ENCODE peak calls at places on chromosomes 13 and 19, in ten cellular contexts. One of them, this sample, is unnamed.

GRCh38 chr19:45069056-45069455 is 7.2 kb downstream of the ZNF296 start:
- DNase-seq in CD4-positive, alpha-beta memory T cell: no peak
- DNase-seq in lung: no peak
- DNase-seq in tibial nerve: no peak
- DNase-seq in Peyer's patch: no peak
- DNase-seq in mesenchymal stem cell: peak
- DNase-seq in upper lobe of right lung: no peak
- DNase-seq in cardiac muscle cell: no peak
- DNase-seq in kidney epithelial cell: no peak
- DNase-seq in lower leg skin: no peak
- DNase-seq in this sample: no peak

GRCh38 chr19:956747-957451 is 27.2 kb upstream of the WDR18 start:
- DNase-seq in upper lobe of right lung: no peak
- DNase-seq in lung: no peak
- DNase-seq in tibial nerve: no peak
- DNase-seq in cardiac muscle cell: peak
- DNase-seq in CD4-positive, alpha-beta memory T cell: no peak
- DNase-seq in kidney epithelial cell: no peak
- DNase-seq in mesenchymal stem cell: peak
- DNase-seq in lower leg skin: no peak
- DNase-seq in Peyer's patch: no peak
- DNase-seq in this sample: no peak

GRCh38 chr13:39347926-39348901 is 254.8 kb downstream of the LHFPL6 start:
- DNase-seq in Peyer's patch: no peak
- DNase-seq in mesenchymal stem cell: no peak
- DNase-seq in upper lobe of right lung: no peak
- DNase-seq in CD4-positive, alpha-beta memory T cell: no peak
- DNase-seq in kidney epithelial cell: no peak
- DNase-seq in lung: no peak
- DNase-seq in cardiac muscle cell: peak
- DNase-seq in tibial nerve: no peak
- DNase-seq in lower leg skin: no peak
- DNase-seq in this sample: no peak

GRCh38 chr13:108426893-108427292 is 157.4 kb downstream of the TNFSF13B start:
- DNase-seq in mesenchymal stem cell: peak
- DNase-seq in kidney epithelial cell: no peak
- DNase-seq in lung: no peak
- DNase-seq in upper lobe of right lung: no peak
- DNase-seq in lower leg skin: no peak
- DNase-seq in tibial nerve: no peak
- DNase-seq in cardiac muscle cell: no peak
- DNase-seq in Peyer's patch: no peak
- DNase-seq in CD4-positive, alpha-beta memory T cell: no peak
- DNase-seq in this sample: no peak

GRCh38 chr13:109704771-109705628 is 81.4 kb downstream of the IRS2 start:
- DNase-seq in CD4-positive, alpha-beta memory T cell: no peak
- DNase-seq in Peyer's patch: peak
- DNase-seq in mesenchymal stem cell: no peak
- DNase-seq in cardiac muscle cell: no peak
- DNase-seq in lower leg skin: peak
- DNase-seq in tibial nerve: no peak
- DNase-seq in upper lobe of right lung: peak
- DNase-seq in kidney epithelial cell: no peak
- DNase-seq in lung: peak
- DNase-seq in this sample: no peak

GRCh38 chr13:28002886-28003698 is 14.6 kb upstream of the URAD start:
- DNase-seq in mesenchymal stem cell: no peak
- DNase-seq in upper lobe of right lung: no peak
- DNase-seq in tibial nerve: no peak
- DNase-seq in Peyer's patch: no peak
- DNase-seq in lung: no peak
- DNase-seq in cardiac muscle cell: no peak
- DNase-seq in kidney epithelial cell: no peak
- DNase-seq in lower leg skin: peak
- DNase-seq in CD4-positive, alpha-beta memory T cell: no peak
- DNase-seq in this sample: no peak

GRCh38 chr19:23762884-23763711 is 4.4 kb upstream of the ZNF681 start:
- DNase-seq in kidney epithelial cell: peak
- DNase-seq in Peyer's patch: peak
- DNase-seq in upper lobe of right lung: peak
- DNase-seq in mesenchymal stem cell: peak
- DNase-seq in lower leg skin: peak
- DNase-seq in tibial nerve: peak
- DNase-seq in lung: peak
- DNase-seq in CD4-positive, alpha-beta memory T cell: peak
- DNase-seq in cardiac muscle cell: peak
- DNase-seq in this sample: no peak

GRCh38 chr13:61777902-61778301 is 362.3 kb upstream of the PCDH20 start:
- DNase-seq in lower leg skin: no peak
- DNase-seq in Peyer's patch: no peak
- DNase-seq in tibial nerve: no peak
- DNase-seq in kidney epithelial cell: no peak
- DNase-seq in cardiac muscle cell: no peak
- DNase-seq in lung: no peak
- DNase-seq in mesenchymal stem cell: no peak
- DNase-seq in CD4-positive, alpha-beta memory T cell: no peak
- DNase-seq in upper lobe of right lung: no peak
- DNase-seq in this sample: peak

GRCh38 chr19:39946532-39946931 is 12.1 kb upstream of the FCGBP start:
- DNase-seq in tibial nerve: no peak
- DNase-seq in mesenchymal stem cell: no peak
- DNase-seq in CD4-positive, alpha-beta memory T cell: no peak
- DNase-seq in lung: no peak
- DNase-seq in Peyer's patch: no peak
- DNase-seq in lower leg skin: no peak
- DNase-seq in upper lobe of right lung: no peak
- DNase-seq in kidney epithelial cell: peak
- DNase-seq in cardiac muscle cell: no peak
- DNase-seq in this sample: no peak

GRCh38 chr19:39951686-39952085 is 17.3 kb upstream of the FCGBP start:
- DNase-seq in CD4-positive, alpha-beta memory T cell: no peak
- DNase-seq in cardiac muscle cell: no peak
- DNase-seq in lung: no peak
- DNase-seq in Peyer's patch: no peak
- DNase-seq in kidney epithelial cell: no peak
- DNase-seq in tibial nerve: no peak
- DNase-seq in lower leg skin: no peak
- DNase-seq in upper lobe of right lung: no peak
- DNase-seq in mesenchymal stem cell: peak
- DNase-seq in this sample: peak

GRCh38 chr19:39953915-39954314 is 17.1 kb upstream of the PSMC4 start:
- DNase-seq in tibial nerve: no peak
- DNase-seq in kidney epithelial cell: no peak
- DNase-seq in mesenchymal stem cell: no peak
- DNase-seq in Peyer's patch: no peak
- DNase-seq in cardiac muscle cell: no peak
- DNase-seq in CD4-positive, alpha-beta memory T cell: no peak
- DNase-seq in lower leg skin: no peak
- DNase-seq in lung: no peak
- DNase-seq in upper lobe of right lung: no peak
- DNase-seq in this sample: no peak

GRCh38 chr19:39951065-39951650 is 16.7 kb upstream of the FCGBP start:
- DNase-seq in CD4-positive, alpha-beta memory T cell: no peak
- DNase-seq in tibial nerve: no peak
- DNase-seq in lower leg skin: no peak
- DNase-seq in cardiac muscle cell: no peak
- DNase-seq in mesenchymal stem cell: no peak
- DNase-seq in kidney epithelial cell: no peak
- DNase-seq in lung: no peak
- DNase-seq in Peyer's patch: no peak
- DNase-seq in upper lobe of right lung: no peak
- DNase-seq in this sample: no peak

DNA sequence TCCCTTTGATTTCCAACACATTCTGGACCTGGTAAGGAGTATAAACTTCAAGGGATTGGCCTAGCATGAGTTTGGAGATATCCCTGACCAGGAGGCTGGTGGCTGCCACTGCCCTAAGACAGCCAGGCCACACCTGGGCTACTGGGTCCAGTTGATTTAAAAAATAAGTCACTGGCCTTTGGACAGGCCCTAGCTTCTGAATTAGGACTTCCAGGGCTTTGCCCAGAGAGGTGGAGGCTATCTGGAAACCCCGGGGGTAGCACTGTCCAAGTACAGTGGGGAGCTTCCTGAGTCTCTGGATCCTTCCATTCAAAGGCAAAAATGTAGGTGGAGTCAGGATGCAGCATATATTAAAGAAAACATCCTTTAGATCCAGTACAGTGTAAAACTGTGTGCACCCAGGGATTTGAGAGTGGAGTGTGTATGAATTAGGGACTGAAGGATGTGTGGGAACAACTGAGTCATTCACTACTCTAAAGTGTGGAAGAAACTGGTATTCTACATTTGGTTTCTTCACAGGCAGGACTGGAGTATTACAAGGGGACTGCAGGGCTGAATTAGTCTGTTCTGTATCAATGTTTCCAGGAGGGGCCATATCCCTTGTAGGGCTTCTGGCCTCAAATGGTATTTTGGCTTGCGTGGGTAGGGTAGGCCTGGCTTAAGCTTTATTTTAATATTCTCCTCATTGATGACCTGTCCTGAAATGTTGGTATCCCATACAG is 14.8 kb upstream of the FCGBP start:
- DNase-seq in upper lobe of right lung: no peak
- DNase-seq in cardiac muscle cell: no peak
- DNase-seq in CD4-positive, alpha-beta memory T cell: no peak
- DNase-seq in mesenchymal stem cell: no peak
- DNase-seq in lower leg skin: no peak
- DNase-seq in Peyer's patch: no peak
- DNase-seq in kidney epithelial cell: no peak
- DNase-seq in tibial nerve: no peak
- DNase-seq in lung: peak
- DNase-seq in this sample: no peak
- H3K4me3 ChIP-seq in upper lobe of right lung: no peak
- H3K4me3 ChIP-seq in cardiac muscle cell: no peak
- H3K4me3 ChIP-seq in CD4-positive, alpha-beta memory T cell: no peak
- H3K4me3 ChIP-seq in mesenchymal stem cell: no peak
- H3K4me3 ChIP-seq in lower leg skin: no peak
- H3K4me3 ChIP-seq in Peyer's patch: no peak
- H3K4me3 ChIP-seq in kidney epithelial cell: no peak
- H3K4me3 ChIP-seq in tibial nerve: no peak
- H3K4me3 ChIP-seq in lung: no peak
- H3K4me3 ChIP-seq in this sample: no peak

GRCh38 chr19:6227156-6227940 is 52.4 kb downstream of the MLLT1 start:
- DNase-seq in upper lobe of right lung: no peak
- DNase-seq in lung: no peak
- DNase-seq in CD4-positive, alpha-beta memory T cell: no peak
- DNase-seq in lower leg skin: no peak
- DNase-seq in Peyer's patch: no peak
- DNase-seq in cardiac muscle cell: no peak
- DNase-seq in mesenchymal stem cell: no peak
- DNase-seq in tibial nerve: no peak
- DNase-seq in kidney epithelial cell: no peak
- DNase-seq in this sample: no peak

GRCh38 chr19:6229951-6230712 is 49.6 kb downstream of the MLLT1 start:
- DNase-seq in mesenchymal stem cell: no peak
- DNase-seq in cardiac muscle cell: no peak
- DNase-seq in lower leg skin: no peak
- DNase-seq in CD4-positive, alpha-beta memory T cell: no peak
- DNase-seq in upper lobe of right lung: peak
- DNase-seq in tibial nerve: no peak
- DNase-seq in kidney epithelial cell: no peak
- DNase-seq in Peyer's patch: no peak
- DNase-seq in lung: no peak
- DNase-seq in this sample: no peak

GRCh38 chr19:6227941-6228325 is 51.8 kb downstream of the MLLT1 start:
- DNase-seq in CD4-positive, alpha-beta memory T cell: no peak
- DNase-seq in upper lobe of right lung: no peak
- DNase-seq in Peyer's patch: no peak
- DNase-seq in kidney epithelial cell: no peak
- DNase-seq in tibial nerve: no peak
- DNase-seq in lung: no peak
- DNase-seq in lower leg skin: no peak
- DNase-seq in cardiac muscle cell: no peak
- DNase-seq in mesenchymal stem cell: no peak
- DNase-seq in this sample: no peak

GRCh38 chr19:6229216-6229913 is 50.4 kb downstream of the MLLT1 start:
- DNase-seq in lower leg skin: no peak
- DNase-seq in cardiac muscle cell: no peak
- DNase-seq in kidney epithelial cell: no peak
- DNase-seq in CD4-positive, alpha-beta memory T cell: no peak
- DNase-seq in upper lobe of right lung: peak
- DNase-seq in mesenchymal stem cell: no peak
- DNase-seq in tibial nerve: no peak
- DNase-seq in Peyer's patch: no peak
- DNase-seq in lung: no peak
- DNase-seq in this sample: no peak

DNA sequence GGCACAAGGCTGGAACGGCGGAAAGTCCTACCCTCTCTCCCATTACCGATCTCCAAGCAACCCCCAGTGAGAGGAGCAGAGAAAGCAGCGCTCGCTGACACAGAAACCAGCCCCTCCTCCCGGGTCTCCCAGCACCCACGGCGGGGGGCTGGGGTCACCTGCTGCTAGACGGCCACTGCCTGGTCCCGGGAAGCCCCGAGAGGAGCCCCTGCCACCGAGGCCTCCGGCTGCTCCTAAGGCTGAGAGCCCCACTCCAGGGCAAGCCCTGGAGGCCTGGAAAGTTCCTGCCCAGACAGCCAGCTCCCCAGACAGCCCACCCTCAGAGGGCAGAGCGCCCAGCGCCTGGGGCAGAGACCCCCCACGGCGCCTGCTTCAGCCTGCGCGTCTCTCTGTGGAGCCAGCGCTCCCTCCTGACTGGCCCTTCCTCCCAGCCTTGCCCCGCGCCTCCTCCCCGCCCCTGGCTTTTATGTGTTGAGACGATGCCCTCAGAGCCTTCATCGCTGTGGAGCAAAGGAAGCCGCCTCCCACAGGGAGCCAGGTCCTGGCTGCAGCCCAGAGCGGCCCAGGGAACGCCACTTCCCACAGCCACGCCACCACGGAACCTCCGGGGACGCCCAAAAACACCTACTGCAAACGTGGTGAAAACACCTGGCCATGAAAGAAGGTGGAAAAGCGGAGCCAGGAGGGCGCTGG is 51.1 kb downstream of the MLLT1 start:
- DNase-seq in kidney epithelial cell: no peak
- DNase-seq in CD4-positive, alpha-beta memory T cell: no peak
- DNase-seq in lung: no peak
- DNase-seq in cardiac muscle cell: no peak
- DNase-seq in lower leg skin: no peak
- DNase-seq in tibial nerve: no peak
- DNase-seq in mesenchymal stem cell: no peak
- DNase-seq in upper lobe of right lung: peak
- DNase-seq in Peyer's patch: no peak
- DNase-seq in this sample: no peak
- H3K4me3 ChIP-seq in kidney epithelial cell: no peak
- H3K4me3 ChIP-seq in CD4-positive, alpha-beta memory T cell: no peak
- H3K4me3 ChIP-seq in lung: no peak
- H3K4me3 ChIP-seq in cardiac muscle cell: no peak
- H3K4me3 ChIP-seq in lower leg skin: no peak
- H3K4me3 ChIP-seq in tibial nerve: no peak
- H3K4me3 ChIP-seq in mesenchymal stem cell: no peak
- H3K4me3 ChIP-seq in upper lobe of right lung: no peak
- H3K4me3 ChIP-seq in Peyer's patch: no peak
- H3K4me3 ChIP-seq in this sample: no peak

DNA sequence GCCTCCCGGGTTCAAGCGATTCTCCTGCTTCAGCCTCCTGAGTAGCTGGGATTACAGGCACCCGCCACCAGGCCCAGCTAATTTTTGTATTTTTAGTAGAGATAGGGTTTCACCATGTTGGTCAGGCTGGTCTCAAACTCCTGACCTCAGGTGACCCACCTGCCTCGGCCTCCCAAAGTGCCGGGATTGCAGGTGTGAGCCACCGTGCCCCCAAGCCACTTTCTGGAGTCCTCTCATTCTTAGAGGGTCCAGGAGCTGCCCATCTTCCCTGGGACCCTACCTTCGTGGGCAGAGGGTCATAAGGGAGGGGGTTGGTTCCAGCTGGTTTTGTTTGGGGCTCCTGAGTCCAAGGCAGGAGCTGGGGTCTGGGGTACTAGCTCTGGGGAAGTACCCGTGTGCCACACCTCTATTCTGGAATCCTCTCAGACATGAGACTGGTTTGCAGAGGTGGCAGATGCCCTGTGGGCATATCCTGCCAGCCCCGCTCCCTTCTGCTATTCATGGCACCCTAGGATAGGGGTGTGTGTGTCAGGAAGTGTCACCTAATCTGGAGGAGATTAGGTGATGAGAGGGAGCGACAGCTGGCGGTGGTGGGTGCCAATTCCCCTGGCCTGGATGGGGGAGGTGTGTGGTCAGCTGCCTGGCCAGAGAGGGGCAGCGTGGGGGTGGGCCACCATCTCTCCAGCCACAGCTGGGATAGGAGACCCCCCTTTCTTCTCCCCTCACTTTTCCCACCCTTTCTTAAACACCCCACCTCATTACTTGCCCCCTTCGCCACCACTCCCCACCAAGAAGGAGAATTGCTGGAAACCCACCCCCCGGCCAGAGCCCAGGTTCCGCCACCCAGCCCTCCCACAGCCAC is 2.1 kb downstream of the PRMT1 start:
- DNase-seq in cardiac muscle cell: no peak
- DNase-seq in CD4-positive, alpha-beta memory T cell: no peak
- DNase-seq in kidney epithelial cell: no peak
- DNase-seq in upper lobe of right lung: no peak
- DNase-seq in Peyer's patch: no peak
- DNase-seq in tibial nerve: no peak
- DNase-seq in lower leg skin: no peak
- DNase-seq in lung: no peak
- DNase-seq in mesenchymal stem cell: no peak
- DNase-seq in this sample: no peak
- H3K4me3 ChIP-seq in cardiac muscle cell: no peak
- H3K4me3 ChIP-seq in CD4-positive, alpha-beta memory T cell: no peak
- H3K4me3 ChIP-seq in kidney epithelial cell: no peak
- H3K4me3 ChIP-seq in upper lobe of right lung: no peak
- H3K4me3 ChIP-seq in Peyer's patch: no peak
- H3K4me3 ChIP-seq in tibial nerve: no peak
- H3K4me3 ChIP-seq in lower leg skin: no peak
- H3K4me3 ChIP-seq in lung: no peak
- H3K4me3 ChIP-seq in mesenchymal stem cell: no peak
- H3K4me3 ChIP-seq in this sample: peak

GRCh38 chr19:49362926-49363264 is 679 bp upstream of the TEAD2 start:
- DNase-seq in lung: peak
- DNase-seq in upper lobe of right lung: peak
- DNase-seq in Peyer's patch: no peak
- DNase-seq in kidney epithelial cell: no peak
- DNase-seq in cardiac muscle cell: peak
- DNase-seq in lower leg skin: no peak
- DNase-seq in tibial nerve: no peak
- DNase-seq in mesenchymal stem cell: no peak
- DNase-seq in CD4-positive, alpha-beta memory T cell: peak
- DNase-seq in this sample: no peak

GRCh38 chr19:49361438-49362047 is 673 bp downstream of the TEAD2 start:
- DNase-seq in kidney epithelial cell: no peak
- DNase-seq in tibial nerve: peak
- DNase-seq in upper lobe of right lung: peak
- DNase-seq in mesenchymal stem cell: peak
- DNase-seq in cardiac muscle cell: peak
- DNase-seq in Peyer's patch: peak
- DNase-seq in lung: peak
- DNase-seq in lower leg skin: peak
- DNase-seq in CD4-positive, alpha-beta memory T cell: no peak
- DNase-seq in this sample: no peak

GRCh38 chr19:49362048-49362925 is at the start of gene TEAD2:
- DNase-seq in lung: peak
- DNase-seq in cardiac muscle cell: peak
- DNase-seq in upper lobe of right lung: peak
- DNase-seq in mesenchymal stem cell: peak
- DNase-seq in tibial nerve: peak
- DNase-seq in CD4-positive, alpha-beta memory T cell: peak
- DNase-seq in lower leg skin: peak
- DNase-seq in kidney epithelial cell: no peak
- DNase-seq in Peyer's patch: peak
- DNase-seq in this sample: no peak

GRCh38 chr19:49357186-49357585 is 5.0 kb downstream of the TEAD2 start:
- DNase-seq in mesenchymal stem cell: no peak
- DNase-seq in cardiac muscle cell: no peak
- DNase-seq in Peyer's patch: no peak
- DNase-seq in lower leg skin: no peak
- DNase-seq in lung: no peak
- DNase-seq in kidney epithelial cell: no peak
- DNase-seq in upper lobe of right lung: no peak
- DNase-seq in tibial nerve: no peak
- DNase-seq in CD4-positive, alpha-beta memory T cell: no peak
- DNase-seq in this sample: no peak

DNA sequence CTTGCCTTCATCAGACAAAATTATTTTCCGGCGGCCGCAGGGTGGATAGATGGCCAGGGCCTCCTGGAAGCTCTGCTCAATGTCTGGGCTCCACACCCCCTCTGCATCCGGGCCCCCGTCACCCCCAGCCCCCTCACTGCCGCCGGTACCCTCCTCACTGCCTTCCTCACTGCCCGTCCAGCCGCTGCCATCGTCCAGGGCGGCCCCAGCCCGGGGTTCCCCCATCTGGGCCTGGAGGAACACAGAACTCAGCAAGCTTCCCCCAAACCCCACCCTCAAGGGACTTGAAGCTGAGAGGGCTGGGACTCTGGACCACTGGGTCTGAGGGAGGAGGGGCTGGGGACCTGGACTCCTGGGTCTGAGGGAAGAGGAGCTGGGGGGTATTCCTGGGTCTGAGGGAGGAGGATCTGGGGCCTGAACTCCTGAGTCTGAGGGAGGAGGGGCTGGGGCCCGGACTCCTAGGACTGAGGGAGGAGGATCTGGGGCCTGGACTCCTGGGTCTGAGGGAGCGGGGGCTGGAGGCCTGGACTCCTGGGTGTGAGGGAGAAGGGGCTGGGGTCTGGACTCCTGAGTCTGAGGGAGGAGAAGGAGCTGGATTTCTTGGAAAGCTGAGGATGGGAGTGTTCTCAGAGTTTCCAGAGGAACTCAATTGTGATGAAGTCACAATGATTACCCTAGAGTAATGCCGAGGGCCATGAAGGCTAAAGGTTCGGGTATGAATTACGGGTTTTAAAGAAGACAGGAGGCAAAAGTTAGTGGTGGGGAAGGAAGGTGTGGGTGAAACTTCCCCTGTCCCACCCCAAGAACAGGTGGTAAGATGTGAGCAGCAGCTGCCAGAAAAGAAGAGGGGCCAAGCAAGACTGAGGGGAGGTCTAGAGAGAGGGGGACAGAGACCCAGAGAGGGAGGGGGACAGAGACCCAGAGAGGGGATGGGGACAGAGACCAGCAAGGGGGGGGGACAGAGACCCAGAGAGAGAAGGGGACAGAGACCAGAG is 2.1 kb downstream of the TEAD2 start:
- DNase-seq in lung: no peak
- DNase-seq in kidney epithelial cell: no peak
- DNase-seq in mesenchymal stem cell: peak
- DNase-seq in upper lobe of right lung: no peak
- DNase-seq in lower leg skin: no peak
- DNase-seq in cardiac muscle cell: no peak
- DNase-seq in tibial nerve: no peak
- DNase-seq in Peyer's patch: no peak
- DNase-seq in CD4-positive, alpha-beta memory T cell: no peak
- DNase-seq in this sample: no peak
- H3K4me3 ChIP-seq in lung: no peak
- H3K4me3 ChIP-seq in kidney epithelial cell: peak
- H3K4me3 ChIP-seq in mesenchymal stem cell: no peak
- H3K4me3 ChIP-seq in upper lobe of right lung: no peak
- H3K4me3 ChIP-seq in lower leg skin: no peak
- H3K4me3 ChIP-seq in cardiac muscle cell: peak
- H3K4me3 ChIP-seq in tibial nerve: no peak
- H3K4me3 ChIP-seq in Peyer's patch: no peak
- H3K4me3 ChIP-seq in CD4-positive, alpha-beta memory T cell: no peak
- H3K4me3 ChIP-seq in this sample: peak

This sample was measured in skeletal muscle cell.